ENCODE peak calls at places on chromosomes 7 and 10, in six cellular contexts. H, T, U, F, I and N are unnamed samples.

GRCh38 chr7:136302049-136302448 is 324.9 kb upstream of the MTPN start:
- DNase-seq in T (no peak), I (no peak), U (no peak), H (no peak), F (no peak), N (no peak)

GRCh38 chr7:134212576-134213546 is 85.7 kb downstream of the LRGUK start:
- DNase-seq in I (peak; percentile 5), H (no peak), U (no peak), T (no peak), F (no peak), N (no peak)

GRCh38 chr7:33191326-33191725 is 62.0 kb downstream of the BBS9 start:
- DNase-seq in I (no peak), F (peak; percentile 37), T (peak; percentile 51), H (no peak), U (no peak), N (peak; percentile 93)

GRCh38 chr10:21712975-21713374 is 178.9 kb downstream of the MLLT10 start:
- DNase-seq in I (no peak), H (no peak), U (no peak), F (no peak), T (no peak), N (no peak)

GRCh38 chr7:111238891-111239290 is 148.0 kb downstream of the LRRN3 start:
- DNase-seq in F (no peak), U (no peak), T (no peak), I (peak; percentile 6), H (no peak), N (no peak)

GRCh38 chr7:125090596-125090995 is 161.0 kb upstream of the POT1 start:
- DNase-seq in T (peak; percentile 6), U (no peak), F (peak; percentile 6), I (no peak), H (no peak), N (no peak)

GRCh38 chr7:34760271-34760670 is 102.3 kb downstream of the NPSR1 start:
- DNase-seq in H (no peak), T (no peak), F (no peak), U (no peak), I (no peak), N (no peak)

GRCh38 chr7:91140982-91141381 is 123.3 kb upstream of the FZD1 start:
- DNase-seq in F (no peak), T (peak; percentile 17), I (no peak), H (peak; percentile 18), U (no peak), N (no peak)

GRCh38 chr10:129958686-129959543 is 5.2 kb downstream of the EBF3 start:
- DNase-seq in F (no peak), H (peak; percentile 76), U (no peak), T (peak; percentile 72), I (no peak), N (no peak)

GRCh38 chr10:121165276-121165675 is 314.1 kb downstream of the WDR11 start:
- DNase-seq in T (no peak), I (no peak), H (no peak), U (no peak), F (peak; percentile 61), N (no peak)

GRCh38 chr7:111175908-111176307 is 85.0 kb downstream of the LRRN3 start:
- DNase-seq in U (no peak), I (no peak), H (no peak), T (no peak), F (no peak), N (no peak)

DNA sequence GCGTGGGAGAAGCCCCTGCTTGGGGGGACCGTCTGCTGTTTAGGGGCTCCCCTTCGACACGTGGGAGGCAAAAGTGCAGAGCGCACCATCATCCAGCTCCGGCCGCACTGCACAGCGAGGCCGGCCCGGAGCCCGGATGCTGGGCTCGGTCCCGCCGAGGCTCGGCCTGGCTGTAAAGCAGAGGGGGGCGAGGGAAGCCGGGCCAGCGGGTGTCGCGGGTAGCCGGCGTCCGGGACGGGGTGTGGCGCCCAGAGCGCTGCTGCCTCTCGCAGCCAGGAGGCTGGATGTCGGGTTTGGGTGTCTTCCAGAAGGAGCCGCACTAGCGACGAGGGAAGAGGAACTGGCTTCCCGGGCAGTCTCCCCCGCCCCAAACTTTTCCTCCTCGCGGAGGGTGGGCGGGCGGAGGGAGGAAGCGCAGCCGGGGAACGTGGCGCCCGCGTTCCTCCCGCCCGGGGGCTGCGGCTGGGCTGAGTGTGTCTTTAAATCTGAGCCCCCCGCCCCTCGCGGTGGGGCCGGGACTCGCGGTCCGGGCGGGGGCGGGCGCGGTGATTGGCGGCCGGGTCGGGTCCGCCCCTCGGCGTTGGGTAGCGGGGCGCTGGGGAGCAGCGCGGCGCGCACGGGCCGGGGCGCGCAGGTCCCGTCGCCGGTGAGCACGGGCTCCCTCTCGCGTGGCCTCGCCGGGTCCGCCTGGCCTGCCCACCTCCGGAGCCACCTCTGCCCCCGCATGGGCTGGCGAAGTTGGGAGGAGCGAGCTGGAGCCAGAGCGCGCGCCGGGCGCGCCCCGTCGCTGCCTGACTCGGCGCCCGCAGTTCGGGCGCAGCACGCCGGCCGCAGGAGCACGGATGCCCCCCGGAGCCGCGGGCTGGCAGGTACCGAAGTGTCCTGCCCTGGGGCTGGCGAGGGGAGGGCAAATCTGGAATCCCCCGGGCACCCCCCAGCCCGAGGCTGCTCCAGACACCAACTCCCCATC is at the start of gene PALD1:
- DNase-seq in U (peak; percentile 53), F (peak; percentile 70), H (peak; percentile 85), I (peak; percentile 57), T (peak; percentile 88), N (peak; percentile 73)
- H3F3A ChIP-seq in U (peaks cover 25% of the 10 kb centered on the region), F (no peaks in the 10 kb centered on the region), H (peaks cover 14% of the 10 kb centered on the region), I (no peaks in the 10 kb centered on the region), T (peaks cover 10% of the 10 kb centered on the region), N (peaks cover 48% of the 10 kb centered on the region)

GRCh38 chr10:89588671-89589070 is 53.3 kb upstream of the SLC16A12 start:
- DNase-seq in H (no peak), F (no peak), U (no peak), T (no peak), I (no peak), N (no peak)
- H3K36me3 ChIP-seq in H (peaks cover 11% of the 10 kb centered on the region), F (peaks cover 4% of the 10 kb centered on the region), U (no peaks in the 10 kb centered on the region), T (peaks cover 19% of the 10 kb centered on the region), I (peaks cover 19% of the 10 kb centered on the region), N (no peaks in the 10 kb centered on the region)

DNA sequence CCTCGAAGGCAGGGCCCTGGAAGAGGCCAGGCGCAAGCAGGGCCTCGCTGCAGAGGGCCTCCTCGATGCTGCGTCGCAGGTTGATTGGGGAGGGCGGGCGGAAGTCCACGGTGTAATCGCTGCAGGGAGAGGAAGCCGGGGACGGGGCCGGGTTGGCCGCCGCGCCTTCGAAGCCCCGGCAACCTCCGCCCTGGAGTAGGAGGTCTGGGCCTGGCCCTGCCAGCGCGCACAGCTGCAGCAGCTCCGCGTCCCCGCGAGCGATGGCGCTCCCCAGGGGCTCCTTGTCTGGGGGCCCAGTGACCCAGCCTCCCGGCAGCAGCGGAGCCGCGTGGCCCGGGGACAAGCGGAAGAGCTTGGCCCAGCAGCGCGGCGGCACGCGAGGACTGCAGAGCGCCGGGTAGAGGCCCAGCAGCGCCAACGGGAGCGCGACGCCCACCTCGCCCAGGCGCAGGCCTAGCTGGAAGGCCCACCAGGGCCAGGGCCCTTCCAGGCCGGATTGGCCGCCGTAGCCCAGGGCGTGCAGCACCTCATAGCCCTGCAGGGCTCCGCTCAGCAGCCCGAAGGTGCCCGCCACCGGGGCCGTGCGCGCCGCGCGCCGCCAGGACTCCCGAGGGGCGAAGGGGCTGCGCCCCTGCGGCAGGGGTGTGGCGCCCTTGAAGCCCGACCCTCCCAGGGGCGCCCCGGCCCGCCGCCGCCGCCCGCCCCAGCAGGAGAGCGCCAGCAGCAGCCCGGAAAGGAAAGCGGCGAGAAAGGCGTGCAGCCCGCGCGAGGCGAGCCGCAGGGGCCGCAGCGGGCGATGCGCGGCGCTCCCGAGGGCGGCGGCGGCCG is 7.8 kb upstream of the RBM28 start:
- DNase-seq in F (no peak), H (no peak), U (no peak), T (peak; percentile 65), I (peak; percentile 21), N (no peak)
- TF ChIP-seq EZH2 in F (no peak), H (no peak), U (no peak), T (peak; percentile 40), I (no peak), N (no peak)

GRCh38 chr10:93440591-93441012 is 41.5 kb downstream of the MYOF start:
- DNase-seq in T (no peak), F (no peak), H (no peak), U (no peak), I (peak; percentile 65), N (no peak)

GRCh38 chr10:93447019-93447418 is 35.1 kb downstream of the MYOF start:
- DNase-seq in U (no peak), H (no peak), T (no peak), I (no peak), F (no peak), N (no peak)

GRCh38 chr10:93445978-93446720 is 36.0 kb downstream of the MYOF start:
- DNase-seq in T (peak; percentile 55), F (no peak), I (peak; percentile 81), H (no peak), U (no peak), N (no peak)

GRCh38 chr10:93447970-93448369 is 34.2 kb downstream of the MYOF start:
- DNase-seq in H (no peak), I (no peak), F (no peak), T (no peak), U (no peak), N (no peak)

GRCh38 chr10:93445097-93445960 is 36.8 kb downstream of the MYOF start:
- DNase-seq in I (peak; percentile 98), U (peak; percentile 96), F (peak; percentile 93), H (peak; percentile 97), T (peak; percentile 99), N (no peak)
- H3F3A ChIP-seq in I (peaks cover 66% of the 10 kb centered on the region), U (peaks cover 51% of the 10 kb centered on the region), F (peaks cover 8% of the 10 kb centered on the region), H (peaks cover 19% of the 10 kb centered on the region), T (peaks cover 7% of the 10 kb centered on the region), N (no peaks in the 10 kb centered on the region)

GRCh38 chr7:44762726-44763522 is 14.3 kb downstream of the ZMIZ2 start:
- DNase-seq in U (no peak), F (no peak), H (no peak), I (no peak), T (no peak), N (no peak)

GRCh38 chr7:44764665-44765578 is 16.3 kb downstream of the ZMIZ2 start:
- DNase-seq in H (no peak), T (no peak), I (no peak), U (no peak), F (no peak), N (no peak)

GRCh38 chr7:44765579-44766415 is 17.1 kb downstream of the ZMIZ2 start:
- DNase-seq in T (no peak), F (no peak), H (no peak), U (peak; percentile 79), I (no peak), N (no peak)

GRCh38 chr7:44762300-44762699 is 13.7 kb downstream of the ZMIZ2 start:
- DNase-seq in U (peak; percentile 32), H (no peak), F (no peak), T (no peak), I (no peak), N (no peak)

DNA sequence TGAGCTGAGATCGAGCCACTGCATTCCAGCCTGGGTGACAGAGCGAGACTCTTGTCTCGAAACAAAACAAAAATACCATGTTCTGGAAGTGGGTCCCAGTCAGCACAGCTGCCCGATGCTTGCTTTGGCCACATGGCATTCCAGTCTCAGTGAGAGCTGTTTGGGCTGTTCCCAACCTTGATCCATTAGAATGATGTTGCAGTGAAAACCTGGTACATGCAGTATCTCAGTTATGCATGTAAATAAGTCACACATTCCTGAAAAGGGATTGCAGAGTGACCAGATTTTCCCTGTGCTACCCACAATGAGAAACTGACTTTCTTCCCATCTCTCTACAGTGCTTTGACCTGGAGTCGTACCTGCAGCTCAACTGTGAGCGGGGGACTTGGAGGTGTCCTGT is 15.4 kb downstream of the ZMIZ2 start:
- DNase-seq in U (no peak), H (no peak), F (no peak), I (no peak), T (no peak), N (no peak)
- H3K36me3 ChIP-seq in U (peaks cover 22% of the 10 kb centered on the region), H (no peaks in the 10 kb centered on the region), F (peaks cover 32% of the 10 kb centered on the region), I (peaks cover 23% of the 10 kb centered on the region), T (peaks cover 15% of the 10 kb centered on the region), N (peaks cover 4% of the 10 kb centered on the region)